ENCODE peak calls at places on chromosomes 13 and 19, in nine cellular contexts. A is fibroblast of lung, M is left ventricle myocardium inferior, G is suprapubic skin, R is sigmoid colon, N is foreskin keratinocyte, B is astrocyte, U is PC-3, Z is AG04450. Q is an unnamed sample. For H3K27me3, the result is how much of the 10 kb centered on the place peaks cover.

GRCh38 chr13:54627973-54628372 is 1599.4 kb downstream of the OLFM4 start:
- DNase-seq in A (no peak), U (no peak), R (no peak), G (no peak), Z (no peak), B (no peak), N (no peak), M (no peak), Q (no peak)

GRCh38 chr13:111359237-111359915 is 38.9 kb downstream of the TEX29 start:
- DNase-seq in M (no peak), B (no peak), G (no peak), Z (no peak), U (no peak), R (no peak), A (no peak), N (no peak), Q (no peak)

GRCh38 chr13:113407531-113408393 is 43.8 kb upstream of the GRTP1 start:
- DNase-seq in M (no peak), G (peak), Z (no peak), R (peak), U (no peak), N (no peak), B (no peak), A (no peak), Q (peak)

GRCh38 chr13:46170687-46171086 is 11.3 kb downstream of the LCP1 start:
- DNase-seq in Z (no peak), A (no peak), N (no peak), R (no peak), M (no peak), B (no peak), G (no peak), U (no peak), Q (no peak)

GRCh38 chr19:3538965-3539742 is at the start of gene TEKTIP1:
- DNase-seq in Z (no peak), B (no peak), U (no peak), G (no peak), R (no peak), M (no peak), A (no peak), N (no peak), Q (no peak)

GRCh38 chr19:56477429-56478338 is 539 bp upstream of the ZNF667 start:
- DNase-seq in A (peak), R (peak), Z (peak), N (peak), M (peak), U (peak), G (peak), B (peak), Q (peak)

GRCh38 chr13:42992585-42993122 is 613 bp upstream of the EPSTI1 start:
- DNase-seq in R (no peak), A (no peak), G (no peak), M (no peak), N (no peak), B (no peak), U (no peak), Z (no peak), Q (no peak)

GRCh38 chr13:95457294-95457693 is 95.2 kb upstream of the CLDN10 start:
- DNase-seq in R (no peak), B (peak), M (no peak), N (no peak), U (no peak), G (no peak), A (no peak), Z (no peak), Q (no peak)

GRCh38 chr13:34258646-34259386 is 440.9 kb downstream of the RFC3 start:
- DNase-seq in N (no peak), B (peak), Z (no peak), A (peak), G (no peak), R (no peak), M (no peak), U (no peak), Q (no peak)

GRCh38 chr19:41089955-41090354 is 1.7 kb downstream of the CYP2A13 start:
- DNase-seq in Z (no peak), G (no peak), A (no peak), R (no peak), M (no peak), B (no peak), U (no peak), N (no peak), Q (no peak)

GRCh38 chr19:41083516-41083915 is 4.7 kb upstream of the CYP2A13 start:
- DNase-seq in B (no peak), A (no peak), R (no peak), G (no peak), Z (no peak), N (no peak), M (no peak), U (peak), Q (no peak)

GRCh38 chr19:41085748-41086415 is 2.4 kb upstream of the CYP2A13 start:
- DNase-seq in Z (no peak), G (no peak), B (no peak), M (no peak), A (no peak), R (no peak), U (no peak), N (no peak), Q (no peak)

GRCh38 chr19:41088151-41088550 is at the start of gene CYP2A13:
- DNase-seq in U (no peak), G (no peak), A (no peak), M (no peak), R (no peak), Z (no peak), B (no peak), N (no peak), Q (no peak)
- H3K27me3 ChIP-seq in U (under half), G (under half), A (under half), M (half or more), R (under half), Z (under half), B (under half), N (under half), Q (under half)

GRCh38 chr19:40600086-40600917 is 867 bp upstream of the LTBP4 start:
- DNase-seq in N (no peak), A (no peak), B (no peak), Z (no peak), M (peak), U (no peak), R (peak), G (no peak), Q (no peak)

GRCh38 chr19:40599331-40600085 is 1.7 kb upstream of the LTBP4 start:
- DNase-seq in R (no peak), G (no peak), Z (no peak), N (no peak), U (peak), M (no peak), A (no peak), B (no peak), Q (no peak)

GRCh38 chr19:40597329-40597838 is 3.8 kb upstream of the LTBP4 start:
- DNase-seq in A (no peak), G (no peak), N (no peak), U (no peak), R (no peak), M (no peak), B (no peak), Z (no peak), Q (no peak)

GRCh38 chr19:40598121-40598917 is 2.9 kb upstream of the LTBP4 start:
- DNase-seq in U (peak), Z (peak), M (peak), N (peak), R (peak), B (peak), G (peak), A (peak), Q (peak)

GRCh38 chr19:40598918-40599307 is 2.3 kb upstream of the LTBP4 start:
- DNase-seq in A (no peak), B (no peak), M (no peak), U (no peak), G (no peak), R (no peak), N (no peak), Z (no peak), Q (no peak)
- H3K27me3 ChIP-seq in A (under half), B (under half), M (under half), U (under half), G (under half), R (under half), N (half or more), Z (under half), Q (under half)

GRCh38 chr19:50432658-50433057 is at the start of gene MYBPC2:
- DNase-seq in B (no peak), Z (no peak), N (no peak), A (no peak), G (no peak), M (no peak), U (no peak), R (no peak), Q (no peak)
- H3K27me3 ChIP-seq in B (under half), Z (under half), N (under half), A (under half), G (under half), M (half or more), U (under half), R (half or more), Q (under half)

DNA sequence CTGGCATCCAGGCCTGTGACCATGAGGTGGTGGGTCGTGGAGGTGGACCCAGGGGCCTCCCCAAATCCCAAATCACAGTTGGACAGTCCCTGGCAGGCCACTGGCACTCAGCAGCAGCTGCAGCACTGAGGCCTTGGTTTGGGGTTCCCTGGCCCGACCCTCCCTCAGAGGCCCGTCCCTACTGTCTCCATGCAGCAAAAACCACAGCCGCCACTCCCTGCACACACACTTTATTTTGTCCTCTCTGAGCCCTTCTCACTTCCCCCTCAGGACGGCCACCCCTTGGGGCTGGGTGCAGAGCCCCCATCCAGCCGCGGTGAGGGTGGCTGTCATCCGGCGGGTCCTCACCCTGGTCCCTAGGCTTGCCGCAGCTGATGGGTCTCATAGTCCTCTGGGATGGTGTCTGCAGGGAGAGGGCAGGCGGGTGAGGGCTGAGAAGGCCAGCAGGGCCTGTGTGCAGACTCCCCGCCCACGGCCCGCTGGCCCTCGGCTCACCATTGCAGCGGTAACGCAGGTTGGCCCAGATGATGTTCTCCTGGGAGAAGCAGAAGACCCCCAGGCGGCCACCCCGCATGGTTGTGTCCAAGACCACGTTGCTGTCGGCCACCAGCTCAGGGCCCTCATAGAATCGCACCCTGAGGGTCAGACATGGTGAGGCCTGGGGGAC is 8.4 kb downstream of the COMP start:
- DNase-seq in A (no peak), B (no peak), G (no peak), N (no peak), Z (no peak), U (no peak), M (no peak), R (no peak), Q (no peak)
- H3K27me3 ChIP-seq in A (under half), B (under half), G (under half), N (half or more), Z (under half), U (under half), M (half or more), R (under half), Q (under half)

GRCh38 chr13:78602561-78603239 is 652 bp downstream of the POU4F1 start:
- DNase-seq in Z (no peak), A (no peak), U (no peak), N (no peak), B (no peak), G (no peak), M (no peak), R (no peak), Q (no peak)
- H3K27me3 ChIP-seq in Z (half or more), A (half or more), U (under half), N (half or more), B (half or more), G (half or more), M (half or more), R (half or more), Q (half or more)

GRCh38 chr19:13054605-13055212 is 47.9 kb downstream of the LYL1 start:
- DNase-seq in N (no peak), Z (no peak), U (no peak), B (no peak), A (no peak), G (no peak), R (peak), M (peak), Q (no peak)

GRCh38 chr19:13053238-13053637 is 49.4 kb downstream of the LYL1 start:
- DNase-seq in B (no peak), A (peak), M (no peak), R (no peak), U (no peak), G (no peak), Z (no peak), N (no peak), Q (no peak)

GRCh38 chr19:13052447-13053232 is 50.0 kb downstream of the LYL1 start:
- DNase-seq in B (no peak), N (no peak), R (no peak), Z (no peak), G (no peak), U (no peak), M (no peak), A (no peak), Q (no peak)

GRCh38 chr19:13055213-13056051 is 47.2 kb downstream of the LYL1 start:
- DNase-seq in B (peak), R (peak), A (peak), N (no peak), G (peak), M (peak), U (peak), Z (peak), Q (no peak)

GRCh38 chr19:13053761-13054604 is 48.7 kb downstream of the LYL1 start:
- DNase-seq in U (peak), R (peak), G (peak), M (peak), A (peak), Z (peak), B (peak), N (peak), Q (peak)
- H3K27me3 ChIP-seq in U (under half), R (under half), G (under half), M (under half), A (under half), Z (under half), B (under half), N (under half), Q (under half)